ENCODE peak calls at places on chromosomes 4 and X, in four cellular contexts. R is GM12878, W is IMR-90, N is H1. L is an unnamed sample.

GRCh38 chr4:80989921-80990544 is 40.5 kb upstream of the BMP3 start:
- DNase-seq in R (peak; percentile 26), W (peak; percentile 73), N (peak; percentile 15), L (peak; percentile 27)

GRCh38 chr4:101621120-101621519 is 169.4 kb upstream of the BANK1 start:
- DNase-seq in R (no peak), W (peak; percentile 19), N (no peak), L (no peak)

GRCh38 chr4:98873059-98873458 is 55.9 kb downstream of the EIF4E start:
- DNase-seq in R (no peak), W (peak; percentile 35), N (no peak), L (peak; percentile 49)

GRCh38 chr4:182276214-182277109 is 33.3 kb downstream of the TENM3 start:
- DNase-seq in R (no peak), W (no peak), N (no peak), L (no peak)

GRCh38 chr4:165328708-165329107 is 1.2 kb downstream of the MSMO1 start:
- DNase-seq in R (no peak), W (no peak), N (no peak), L (no peak)

GRCh38 chrX:150155396-150156048 is 207.6 kb upstream of the MAMLD1 start:
- DNase-seq in R (no peak), W (peak; percentile 55), N (no peak), L (no peak)

GRCh38 chrX:75156537-75156945 is 458 bp upstream of the ABCB7 start:
- DNase-seq in R (no peak), W (peak; percentile 12), N (no peak), L (peak; percentile 8)

GRCh38 chr4:148779771-148780170 is 337.6 kb upstream of the NR3C2 start:
- DNase-seq in R (no peak), W (no peak), N (no peak), L (no peak)

GRCh38 chr4:101039367-101039766 is 308.0 kb downstream of the PPP3CA start:
- DNase-seq in R (no peak), W (no peak), N (no peak), L (no peak)

GRCh38 chr4:138348055-138348454 is 105.9 kb upstream of the SLC7A11 start:
- DNase-seq in R (peak; percentile 32), W (peak; percentile 22), N (no peak), L (no peak)

GRCh38 chrX:42530027-42530426 is 247.9 kb downstream of the PPP1R2C start:
- DNase-seq in R (no peak), W (peak; percentile 28), N (no peak), L (no peak)

GRCh38 chrX:100747090-100747489 is 15.2 kb upstream of the SYTL4 start:
- DNase-seq in R (no peak), W (no peak), N (no peak), L (no peak)

GRCh38 chr4:123785515-123785914 is 388.9 kb downstream of the SPRY1 start:
- DNase-seq in R (no peak), W (peak; percentile 96), N (peak; percentile 70), L (no peak)

GRCh38 chr4:155208258-155209054 is at the start of gene NPY2R:
- DNase-seq in R (no peak), W (no peak), N (peak; percentile 7), L (no peak)

GRCh38 chr4:186932196-186932595 is 208.5 kb upstream of the FAT1 start:
- DNase-seq in R (no peak), W (no peak), N (no peak), L (no peak)

GRCh38 chr4:74096265-74096980 is 2.6 kb downstream of the CXCL2 start:
- DNase-seq in R (no peak), W (no peak), N (no peak), L (no peak)

GRCh38 chr4:140250989-140251552 is 97.1 kb upstream of the MAML3 start:
- DNase-seq in R (no peak), W (no peak), N (no peak), L (no peak)

GRCh38 chrX:69152398-69152797 is 12.9 kb downstream of the PJA1 start:
- DNase-seq in R (no peak), W (no peak), N (no peak), L (no peak)

GRCh38 chr4:142883433-142883832 is 37.3 kb upstream of the INPP4B start:
- DNase-seq in R (no peak), W (peak; percentile 2), N (no peak), L (no peak)

GRCh38 chr4:76197001-76197743 is 16.5 kb downstream of the SCARB2 start:
- DNase-seq in R (no peak), W (peak; percentile 41), N (no peak), L (no peak)

GRCh38 chr4:139014391-139015268 is 951 bp upstream of the NOCT start:
- DNase-seq in R (peak; percentile 32), W (peak; percentile 94), N (no peak), L (no peak)

GRCh38 chr4:4594531-4594930 is 52.7 kb upstream of the STX18 start:
- DNase-seq in R (no peak), W (no peak), N (no peak), L (no peak)

GRCh38 chr4:4596720-4597119 is 54.9 kb upstream of the STX18 start:
- DNase-seq in R (no peak), W (no peak), N (no peak), L (no peak)

GRCh38 chr4:4592414-4592813 is 50.6 kb upstream of the STX18 start:
- DNase-seq in R (no peak), W (no peak), N (no peak), L (no peak)

GRCh38 chr4:4593596-4593995 is 51.7 kb upstream of the STX18 start:
- DNase-seq in R (no peak), W (no peak), N (no peak), L (no peak)

GRCh38 chr4:4595252-4595651 is 53.4 kb upstream of the STX18 start:
- DNase-seq in R (no peak), W (no peak), N (no peak), L (no peak)
- TF ChIP-seq CHD1 in R (no peak), W (no peak), N (no peak), L (no peak)

DNA sequence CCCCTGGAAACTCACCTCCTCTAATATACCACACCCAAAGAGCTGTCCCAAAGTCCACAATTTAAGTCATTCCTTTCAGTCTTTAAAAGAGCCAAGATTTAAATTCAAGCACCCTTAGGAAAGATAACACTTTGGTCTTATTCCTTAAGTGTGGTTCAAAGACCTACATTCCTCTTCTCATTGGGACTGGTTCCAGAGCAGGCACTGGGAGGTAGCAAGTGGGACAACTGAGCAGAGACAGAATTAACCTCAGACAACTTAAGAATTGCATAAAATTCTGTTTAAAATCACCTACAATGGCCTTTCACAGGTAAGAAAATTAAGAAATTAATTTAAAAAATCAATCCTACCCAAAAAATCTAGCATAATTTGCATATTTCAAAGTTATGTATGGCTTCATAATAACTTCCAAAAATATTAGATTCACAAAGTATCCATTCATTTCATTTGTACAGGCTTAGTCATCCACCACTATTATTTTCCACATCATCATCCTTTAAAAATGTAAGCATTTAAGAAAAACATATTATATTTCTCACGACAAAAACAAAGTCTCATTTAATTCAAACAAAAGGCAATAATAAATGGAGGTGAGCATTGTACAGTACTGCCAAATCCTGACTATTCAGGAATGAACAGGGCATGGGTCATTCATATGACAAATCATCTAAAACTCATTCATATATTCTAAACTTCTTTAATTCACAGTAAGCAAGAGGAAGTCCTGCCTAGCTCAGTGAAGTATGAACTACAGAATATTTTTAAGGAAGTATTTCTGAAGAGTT is 13.6 kb downstream of the PRSS12 start:
- DNase-seq in R (no peak), W (peak; percentile 91), N (no peak), L (no peak)
- TF ChIP-seq CHD1 in R (no peak), W (no peak), N (no peak), L (no peak)

GRCh38 chr4:133151301-133151680 is 2.2 kb downstream of the PCDH10 start:
- DNase-seq in R (no peak), W (no peak), N (no peak), L (no peak)
- TF ChIP-seq CHD1 in R (no peak), W (no peak), N (no peak), L (no peak)

DNA sequence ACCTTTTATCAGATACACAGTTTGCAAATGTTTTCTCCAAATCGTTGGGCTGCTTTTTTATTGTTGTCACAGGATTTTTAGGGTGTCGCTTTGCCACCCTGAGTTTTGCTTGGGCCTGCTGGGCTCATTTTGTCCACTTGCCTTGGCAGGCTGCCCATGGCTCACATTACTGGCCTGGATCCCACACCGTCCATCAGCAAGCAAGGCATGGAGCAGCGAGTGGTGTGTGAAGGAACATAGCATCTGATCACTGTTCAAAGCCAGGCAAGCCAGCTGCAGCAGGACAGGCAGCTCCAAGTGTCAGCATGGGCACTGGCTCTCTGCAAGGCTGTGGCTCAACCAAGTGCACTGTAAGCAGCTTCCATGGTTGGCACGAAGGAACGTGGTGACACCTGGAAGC is 261.4 kb upstream of the TECRL start:
- DNase-seq in R (no peak), W (no peak), N (no peak), L (no peak)
- TF ChIP-seq CHD1 in R (no peak), W (no peak), N (no peak), L (no peak)

GRCh38 chr4:10457255-10457801 is at the start of gene ZNF518B:
- DNase-seq in R (no peak), W (peak; percentile 48), N (no peak), L (peak; percentile 90)
- TF ChIP-seq CHD1 in R (no peak), W (no peak), N (no peak), L (no peak)

DNA sequence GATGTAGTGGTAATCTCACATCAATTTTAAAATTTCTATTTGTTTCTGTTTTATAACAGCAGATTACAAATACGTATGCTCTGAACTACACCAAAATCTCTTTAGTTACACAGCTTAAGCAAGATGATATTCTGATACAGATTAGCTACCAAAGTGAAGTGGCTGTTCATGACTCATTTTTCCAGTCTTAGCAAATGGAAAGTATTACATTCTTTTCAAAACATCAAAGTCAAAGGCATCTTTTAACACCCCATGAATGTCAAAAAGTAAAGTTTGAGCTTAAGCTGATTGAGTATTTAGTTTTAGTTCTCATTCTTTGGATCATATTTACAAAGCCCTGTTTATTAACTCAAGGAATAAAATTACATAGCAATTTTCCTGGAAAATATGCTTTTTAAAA is 6.6 kb upstream of the HPGDS start:
- DNase-seq in R (no peak), W (peak; percentile 27), N (no peak), L (no peak)
- TF ChIP-seq CHD1 in R (no peak), W (no peak), N (no peak), L (no peak)

GRCh38 chr4:8911311-8912088 is 39.9 kb upstream of the HMX1 start:
- DNase-seq in R (no peak), W (no peak), N (no peak), L (no peak)
- TF ChIP-seq CHD1 in R (no peak), W (no peak), N (no peak), L (no peak)

GRCh38 chrX:43716696-43717095 is 60.6 kb downstream of the MAOA start:
- DNase-seq in R (no peak), W (no peak), N (no peak), L (no peak)
- TF ChIP-seq CHD1 in R (no peak), W (no peak), N (no peak), L (no peak)

L was measured in K562.